ENCODE peak calls at places on chromosomes 5 and 9, in four cellular contexts. Q is ovary, J is tibial nerve, Z is small intestine. K is an unnamed sample.

GRCh38 chr9:95446259-95446658 is 70.5 kb downstream of the PTCH1 start:
- DNase-seq in Q (no peak), J (no peak), Z (no peak), K (no peak)

GRCh38 chr5:2186472-2187015 is 303.8 kb upstream of the IRX4 start:
- DNase-seq in Q (peak; percentile 21), J (no peak), Z (no peak), K (no peak)

GRCh38 chr9:93071464-93071863 is 13.0 kb downstream of the SUSD3 start:
- DNase-seq in Q (peak; percentile 69), J (no peak), Z (no peak), K (no peak)

GRCh38 chr5:168836603-168837245 is 257.6 kb upstream of the PANK3 start:
- DNase-seq in Q (no peak), J (no peak), Z (no peak), K (no peak)

GRCh38 chr5:171420429-171421231 is 1.2 kb downstream of the FGF18 start:
- DNase-seq in Q (peak; percentile 86), J (peak; percentile 79), Z (peak; percentile 80), K (peak; percentile 92)

GRCh38 chr5:16549491-16550233 is 67.1 kb downstream of the RETREG1 start:
- DNase-seq in Q (no peak), J (no peak), Z (no peak), K (no peak)

GRCh38 chr9:17472126-17472525 is 106.7 kb upstream of the SH3GL2 start:
- DNase-seq in Q (no peak), J (no peak), Z (no peak), K (no peak)

GRCh38 chr5:95261369-95262175 is 23.3 kb downstream of the MCTP1 start:
- DNase-seq in Q (no peak), J (peak; percentile 64), Z (peak; percentile 14), K (no peak)

GRCh38 chr9:129938291-129938979 is 103.2 kb downstream of the USP20 start:
- DNase-seq in Q (no peak), J (no peak), Z (no peak), K (no peak)

GRCh38 chr5:72248352-72249032 is 71.5 kb downstream of the MRPS27 start:
- DNase-seq in Q (no peak), J (peak; percentile 41), Z (peak; percentile 42), K (no peak)

GRCh38 chr9:119157196-119157595 is 212.0 kb downstream of the BRINP1 start:
- DNase-seq in Q (no peak), J (no peak), Z (no peak), K (no peak)

GRCh38 chr5:111783537-111783936 is 26.5 kb upstream of the NREP start:
- DNase-seq in Q (no peak), J (no peak), Z (no peak), K (no peak)

GRCh38 chr9:99866398-99866797 is 40.1 kb upstream of the STX17 start:
- DNase-seq in Q (peak; percentile 43), J (no peak), Z (no peak), K (no peak)
- H3K4me3 ChIP-seq in Q (no peak overlapping the region), J (no peak overlapping the region), Z (no peak overlapping the region), K (no peak overlapping the region)

GRCh38 chr9:37353791-37354190 is 68.7 kb upstream of the GRHPR start:
- DNase-seq in Q (no peak), J (no peak), Z (no peak), K (no peak)
- H3K4me3 ChIP-seq in Q (no peak overlapping the region), J (no peak overlapping the region), Z (no peak overlapping the region), K (no peak overlapping the region)

GRCh38 chr9:35686222-35687203 is 3.2 kb downstream of the TPM2 start:
- DNase-seq in Q (no peak), J (no peak), Z (no peak), K (no peak)
- H3K4me3 ChIP-seq in Q (peak overlapping the region; percentile 66), J (no peak overlapping the region), Z (no peak overlapping the region), K (peak overlapping the region; percentile 95)

GRCh38 chr5:158589939-158590338 is 509.8 kb downstream of the EBF1 start:
- DNase-seq in Q (no peak), J (no peak), Z (no peak), K (no peak)
- H3K4me3 ChIP-seq in Q (no peak overlapping the region), J (no peak overlapping the region), Z (no peak overlapping the region), K (no peak overlapping the region)

DNA sequence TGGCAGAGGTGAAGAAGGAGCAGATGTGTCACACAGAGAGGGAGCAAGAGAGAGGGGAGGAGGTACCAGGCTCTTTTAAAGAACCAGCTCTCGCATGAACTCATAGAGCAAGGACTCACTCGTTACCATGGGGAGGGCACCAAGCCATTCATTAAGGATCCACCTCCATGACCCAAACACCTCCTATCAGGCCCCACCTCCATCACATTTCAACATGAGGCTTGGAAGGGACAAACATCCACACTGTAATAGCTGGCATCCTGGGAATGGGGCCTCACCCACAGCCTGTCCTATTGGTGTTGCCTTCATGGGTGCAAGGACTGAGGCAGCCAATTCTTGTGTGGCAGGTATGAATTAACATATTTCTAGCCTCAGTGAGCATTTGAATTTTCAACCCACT is 11.6 kb upstream of the TNFAIP8 start:
- DNase-seq in Q (no peak), J (no peak), Z (no peak), K (no peak)
- H3K4me3 ChIP-seq in Q (no peak overlapping the region), J (no peak overlapping the region), Z (no peak overlapping the region), K (no peak overlapping the region)

GRCh38 chr9:98974994-98975712 is 31.4 kb downstream of the COL15A1 start:
- DNase-seq in Q (peak; percentile 93), J (peak; percentile 87), Z (peak; percentile 71), K (peak; percentile 96)
- H3K4me3 ChIP-seq in Q (peak overlapping the region; percentile 19), J (peak overlapping the region; percentile 26), Z (no peak overlapping the region), K (no peak overlapping the region)

GRCh38 chr5:6686501-6686900 is 26.7 kb upstream of the TENT4A start:
- DNase-seq in Q (no peak), J (no peak), Z (no peak), K (no peak)

GRCh38 chr5:6687501-6687900 is 25.7 kb upstream of the TENT4A start:
- DNase-seq in Q (no peak), J (no peak), Z (no peak), K (no peak)

GRCh38 chr5:6684075-6684474 is 29.2 kb upstream of the TENT4A start:
- DNase-seq in Q (no peak), J (no peak), Z (no peak), K (no peak)

GRCh38 chr5:6683241-6683640 is 30.0 kb upstream of the TENT4A start:
- DNase-seq in Q (no peak), J (no peak), Z (no peak), K (no peak)

GRCh38 chr5:6686916-6687409 is 26.3 kb upstream of the TENT4A start:
- DNase-seq in Q (peak; percentile 50), J (peak; percentile 14), Z (peak; percentile 7), K (no peak)
- H3K4me3 ChIP-seq in Q (no peak overlapping the region), J (no peak overlapping the region), Z (no peak overlapping the region), K (no peak overlapping the region)

DNA sequence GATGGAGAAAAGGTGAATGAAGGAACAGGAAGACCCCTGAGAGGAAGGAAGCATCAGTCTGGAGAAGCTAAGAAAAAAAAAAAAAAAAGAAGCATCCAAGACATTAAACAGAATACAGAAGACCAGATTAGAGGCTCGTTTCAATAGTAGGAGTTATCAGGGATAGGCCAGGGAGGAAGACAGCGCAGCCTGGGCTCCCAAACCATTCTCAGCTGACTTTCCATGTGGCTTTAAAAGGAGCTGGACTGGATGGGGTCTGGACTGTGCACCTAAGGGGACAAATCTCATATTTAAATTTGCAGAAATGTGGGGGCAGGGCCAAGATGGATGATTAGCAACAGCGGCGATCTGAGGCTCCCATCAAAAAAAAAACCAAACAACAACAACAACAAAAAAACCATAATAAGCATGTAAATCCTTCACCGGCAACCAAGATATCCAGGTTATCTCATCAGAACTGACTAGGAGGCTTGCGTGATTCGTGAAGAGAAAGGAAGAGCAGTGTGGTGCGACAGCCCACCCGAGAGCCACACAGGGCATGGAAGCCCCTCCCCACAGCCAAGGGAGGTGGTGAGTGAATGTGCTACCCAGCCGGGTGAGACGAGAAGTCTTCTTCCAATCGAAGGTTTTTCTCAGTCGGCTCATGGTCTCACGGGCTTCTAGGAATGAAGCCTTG is 114.9 kb upstream of the ADAMTS16 start:
- DNase-seq in Q (no peak), J (no peak), Z (no peak), K (no peak)
- H3K4me3 ChIP-seq in Q (no peak overlapping the region), J (no peak overlapping the region), Z (no peak overlapping the region), K (no peak overlapping the region)